ENCODE peak calls at places on chromosomes 5 and 9, in five cellular contexts. C is HepG2, B is PC-9, P is neuronal stem cell, O is uterus. G is an unnamed sample.

GRCh38 chr5:172868924-172869565 is 35.0 kb downstream of the ERGIC1 start:
- DNase-seq in C (peak; percentile 64), B (peak; percentile 63), P (no peak), O (peak; percentile 95), G (peak; percentile 53)

GRCh38 chr5:159139787-159140186 is 40.1 kb upstream of the EBF1 start:
- DNase-seq in C (no peak), B (no peak), P (no peak), O (no peak), G (no peak)

GRCh38 chr9:114546851-114547250 is 40.7 kb upstream of the ATP6V1G1 start:
- DNase-seq in C (no peak), B (no peak), P (no peak), O (no peak), G (no peak)

GRCh38 chr5:73266309-73266708 is 93.3 kb downstream of the TMEM174 start:
- DNase-seq in C (no peak), B (no peak), P (no peak), O (no peak), G (no peak)

GRCh38 chr5:141822134-141822533 is 56.1 kb downstream of the PCDH1 start:
- DNase-seq in C (no peak), B (no peak), P (no peak), O (peak; percentile 69), G (no peak)

GRCh38 chr5:112186401-112186990 is 232.6 kb downstream of the EPB41L4A start:
- DNase-seq in C (peak; percentile 35), B (no peak), P (no peak), O (no peak), G (no peak)

GRCh38 chr5:65981548-65981947 is 55.2 kb downstream of the ERBIN start:
- DNase-seq in C (no peak), B (no peak), P (no peak), O (no peak), G (no peak)

GRCh38 chr5:9533096-9533495 is 12.8 kb downstream of the SEMA5A start:
- DNase-seq in C (no peak), B (no peak), P (no peak), O (no peak), G (no peak)

GRCh38 chr5:133048993-133049725 is 2.7 kb upstream of the HSPA4 start:
- DNase-seq in C (no peak), B (no peak), P (no peak), O (no peak), G (no peak)

GRCh38 chr9:89678394-89679005 is 73.7 kb downstream of the GADD45G start:
- DNase-seq in C (no peak), B (no peak), P (no peak), O (no peak), G (no peak)

GRCh38 chr9:96140401-96141180 is 161.4 kb downstream of the HSD17B3 start:
- DNase-seq in C (no peak), B (no peak), P (no peak), O (no peak), G (no peak)

GRCh38 chr9:89448381-89448780 is 49.5 kb downstream of the SEMA4D start:
- DNase-seq in C (no peak), B (no peak), P (no peak), O (no peak), G (peak; percentile 81)

GRCh38 chr5:55363861-55364260 is 56.1 kb downstream of the MTREX start:
- DNase-seq in C (no peak), B (no peak), P (no peak), O (no peak), G (no peak)

GRCh38 chr5:114407783-114408182 is 45.9 kb downstream of the KCNN2 start:
- DNase-seq in C (no peak), B (no peak), P (no peak), O (no peak), G (no peak)

GRCh38 chr5:74685979-74686631 is 1.1 kb downstream of the HEXB start:
- DNase-seq in C (no peak), B (no peak), P (no peak), O (no peak), G (no peak)

GRCh38 chr9:81804306-81804705 is 115.0 kb upstream of the TLE1 start:
- DNase-seq in C (no peak), B (no peak), P (no peak), O (peak; percentile 50), G (no peak)

GRCh38 chr9:112112941-112113399 is 62.1 kb downstream of the SUSD1 start:
- DNase-seq in C (peak; percentile 60), B (peak; percentile 73), P (no peak), O (no peak), G (no peak)

GRCh38 chr5:1014346-1014745 is 5.7 kb downstream of the NKD2 start:
- DNase-seq in C (no peak), B (no peak), P (no peak), O (no peak), G (no peak)

GRCh38 chr5:141597394-141597793 is 21.4 kb downstream of the DIAPH1 start:
- DNase-seq in C (no peak), B (no peak), P (no peak), O (no peak), G (no peak)

GRCh38 chr5:124057815-124058231 is 545.8 kb downstream of the CSNK1G3 start:
- DNase-seq in C (no peak), B (no peak), P (no peak), O (no peak), G (no peak)

GRCh38 chr5:109681763-109682162 is 8.0 kb upstream of the MAN2A1 start:
- DNase-seq in C (no peak), B (no peak), P (no peak), O (no peak), G (no peak)

GRCh38 chr5:143739741-143740140 is 72.2 kb upstream of the HMHB1 start:
- DNase-seq in C (no peak), B (no peak), P (no peak), O (no peak), G (no peak)

GRCh38 chr9:120257483-120257882 is 322.5 kb downstream of the CDK5RAP2 start:
- DNase-seq in C (no peak), B (no peak), P (no peak), O (no peak), G (no peak)

GRCh38 chr5:21774791-21775190 is 1078.4 kb downstream of the CDH12 start:
- DNase-seq in C (no peak), B (peak; percentile 62), P (no peak), O (no peak), G (no peak)

GRCh38 chr5:146513462-146513861 is 2.5 kb downstream of the GPR151 start:
- DNase-seq in C (no peak), B (no peak), P (no peak), O (no peak), G (no peak)

GRCh38 chr9:116859763-116860162 is 172.7 kb downstream of the TRIM32 start:
- DNase-seq in C (no peak), B (no peak), P (no peak), O (no peak), G (no peak)

GRCh38 chr9:95270790-95271189 is 46.7 kb downstream of the FANCC start:
- DNase-seq in C (no peak), B (no peak), P (no peak), O (no peak), G (no peak)

GRCh38 chr9:4548796-4549725 is 58.8 kb downstream of the SLC1A1 start:
- DNase-seq in C (peak; percentile 10), B (no peak), P (peak; percentile 5), O (peak; percentile 28), G (no peak)

GRCh38 chr5:139637438-139638089 is 10.6 kb upstream of the CXXC5 start:
- DNase-seq in C (peak; percentile 78), B (peak; percentile 77), P (no peak), O (peak; percentile 82), G (peak; percentile 85)

GRCh38 chr9:83027153-83027867 is 35.6 kb downstream of the RASEF start:
- DNase-seq in C (peak; percentile 7), B (peak; percentile 44), P (no peak), O (no peak), G (no peak)

GRCh38 chr5:36717131-36717530 is 110.7 kb downstream of the SLC1A3 start:
- DNase-seq in C (no peak), B (no peak), P (no peak), O (no peak), G (no peak)

GRCh38 chr5:171428168-171428658 is 8.8 kb downstream of the FGF18 start:
- DNase-seq in C (no peak), B (no peak), P (no peak), O (no peak), G (no peak)

GRCh38 chr9:19429590-19429989 is 20.8 kb downstream of the ACER2 start:
- DNase-seq in C (no peak), B (no peak), P (no peak), O (no peak), G (no peak)

GRCh38 chr9:698937-699336 is 142.6 kb upstream of the DMRT1 start:
- DNase-seq in C (no peak), B (no peak), P (no peak), O (no peak), G (no peak)

GRCh38 chr9:36623280-36623679 is 50.6 kb downstream of the MELK start:
- DNase-seq in C (no peak), B (no peak), P (no peak), O (no peak), G (no peak)
- H3K27ac ChIP-seq in C (no peak overlapping the region), B (no peak overlapping the region), P (no peak overlapping the region), O (no peak overlapping the region), G (no peak overlapping the region)

GRCh38 chr9:130137870-130138653 is 34.1 kb upstream of the NCS1 start:
- DNase-seq in C (no peak), B (peak; percentile 52), P (peak; percentile 29), O (peak; percentile 89), G (no peak)
- H3K27ac ChIP-seq in C (no peak overlapping the region), B (no peak overlapping the region), P (peak overlapping the region; percentile 28), O (peak overlapping the region; percentile 74), G (no peak overlapping the region)

GRCh38 chr9:71744754-71745521 is 23.4 kb downstream of the CEMIP2 start:
- DNase-seq in C (no peak), B (no peak), P (no peak), O (no peak), G (no peak)
- H3K27ac ChIP-seq in C (peak overlapping the region; percentile 42), B (no peak overlapping the region), P (no peak overlapping the region), O (no peak overlapping the region), G (no peak overlapping the region)

DNA sequence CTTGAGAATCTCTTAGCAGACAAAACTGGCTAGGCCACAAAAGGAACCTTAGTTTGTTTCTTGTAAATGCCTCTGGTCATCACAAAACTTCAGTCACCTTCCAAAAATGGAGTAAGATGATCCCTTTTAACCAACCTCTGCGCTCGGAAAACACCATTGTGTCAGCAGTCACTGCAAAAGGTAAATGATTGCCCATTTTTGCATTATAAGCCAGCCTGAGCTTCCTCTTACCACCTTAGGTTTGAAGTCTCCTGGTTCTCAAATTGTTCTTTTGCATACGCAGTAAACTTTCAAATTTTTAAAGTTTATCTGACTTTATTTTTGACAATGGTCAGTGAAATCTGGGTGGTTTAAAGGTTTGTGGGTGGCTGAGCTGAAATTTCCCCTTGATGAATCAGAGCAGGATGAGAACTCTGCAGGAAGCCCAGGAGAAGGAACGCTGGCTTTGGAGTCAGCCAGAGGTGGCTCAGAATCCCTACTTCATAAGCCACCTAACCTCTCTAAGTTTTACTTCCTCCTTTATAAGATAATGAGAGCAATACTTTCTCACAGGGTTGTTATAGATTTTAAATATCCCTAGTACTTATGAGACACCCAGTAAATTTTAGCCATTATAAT is 131.4 kb downstream of the MED10 start:
- DNase-seq in C (no peak), B (no peak), P (no peak), O (no peak), G (no peak)
- H3K27ac ChIP-seq in C (no peak overlapping the region), B (peak overlapping the region; percentile 31), P (no peak overlapping the region), O (no peak overlapping the region), G (no peak overlapping the region)

G was measured in caudate nucleus.